ENCODE peak calls at places on chromosome 5, in eight cellular contexts. H is dorsolateral prefrontal cortex, N is choroid plexus epithelial cell, A is WERI-Rb-1, Q is IMR-90, V is heart right ventricle, P is neural progenitor cell, F is upper lobe of right lung. D is an unnamed sample.

GRCh38 chr5:112707187-112708179 is 30.2 kb upstream of the APC start:
- DNase-seq in H (peak), N (peak), A (peak), Q (peak), V (peak), P (peak), F (peak), D (peak)

GRCh38 chr5:176152191-176152932 is 85.9 kb upstream of the SIMC1 start:
- DNase-seq in H (no peak), N (no peak), A (peak), Q (peak), V (no peak), P (peak), F (no peak), D (peak)

GRCh38 chr5:57692582-57693487 is 210.2 kb upstream of the ACTBL2 start:
- DNase-seq in H (peak), N (peak), A (peak), Q (peak), V (peak), P (peak), F (peak), D (peak)

GRCh38 chr5:151037561-151038291 is 17.3 kb downstream of the GPX3 start:
- DNase-seq in H (no peak), N (peak), A (no peak), Q (peak), V (peak), P (no peak), F (no peak), D (peak)

GRCh38 chr5:69454460-69455249 is 37.9 kb upstream of the OCLN start:
- DNase-seq in H (no peak), N (no peak), A (no peak), Q (no peak), V (no peak), P (peak), F (no peak), D (no peak)

GRCh38 chr5:151267481-151268275 is 14.7 kb downstream of the GM2A start:
- DNase-seq in H (no peak), N (no peak), A (no peak), Q (no peak), V (no peak), P (no peak), F (no peak), D (no peak)

GRCh38 chr5:168987540-168988300 is 313.2 kb downstream of the SLIT3 start:
- DNase-seq in H (peak), N (peak), A (peak), Q (peak), V (peak), P (peak), F (peak), D (peak)

GRCh38 chr5:93359296-93359957 is 221.6 kb downstream of the NR2F1-AS1 start:
- DNase-seq in H (no peak), N (peak), A (no peak), Q (peak), V (peak), P (no peak), F (no peak), D (peak)

GRCh38 chr5:958701-959571 is 49.7 kb upstream of the NKD2 start:
- DNase-seq in H (no peak), N (no peak), A (no peak), Q (peak), V (peak), P (no peak), F (peak), D (peak)

DNA sequence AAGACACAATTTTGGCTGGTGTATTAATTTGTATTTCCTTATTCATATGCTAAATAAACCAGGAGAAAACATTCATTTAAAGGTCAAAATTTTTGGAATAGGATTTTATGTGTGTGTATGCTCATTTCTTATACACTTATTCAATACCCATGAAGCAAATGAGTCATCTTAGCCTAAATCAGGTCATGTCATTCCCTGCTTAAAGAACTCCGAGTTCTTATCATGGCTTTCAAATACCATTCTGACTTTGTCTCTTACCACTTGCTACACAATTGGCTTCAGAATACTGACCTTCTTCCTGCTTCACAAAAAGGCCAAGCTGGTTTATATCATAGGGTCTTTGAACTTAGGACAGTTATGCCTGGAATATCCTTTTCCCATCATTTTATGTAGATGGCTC is 652.2 kb upstream of the WWC1 start:
- DNase-seq in H (no peak), N (peak), A (no peak), Q (peak), V (no peak), P (no peak), F (no peak), D (peak)
- H3K4me3 ChIP-seq in H (no peak), N (no peak), A (no peak), Q (no peak), V (no peak), P (no peak), F (no peak), D (no peak)

GRCh38 chr5:74275204-74275992 is 365.1 kb downstream of the ENC1 start:
- DNase-seq in H (no peak), N (no peak), A (no peak), Q (no peak), V (no peak), P (no peak), F (no peak), D (peak)
- TF ChIP-seq CTCF in H (no peak), N (no peak), A (no peak), Q (no peak), V (no peak), P (no peak), F (no peak), D (no peak)

GRCh38 chr5:128538249-128539037 is 398 bp upstream of the FBN2 start:
- DNase-seq in H (no peak), N (peak), A (peak), Q (peak), V (peak), P (peak), F (peak), D (peak)
- H3K4me3 ChIP-seq in H (peak), N (peak), A (peak), Q (peak), V (peak), P (peak), F (peak), D (peak)

DNA sequence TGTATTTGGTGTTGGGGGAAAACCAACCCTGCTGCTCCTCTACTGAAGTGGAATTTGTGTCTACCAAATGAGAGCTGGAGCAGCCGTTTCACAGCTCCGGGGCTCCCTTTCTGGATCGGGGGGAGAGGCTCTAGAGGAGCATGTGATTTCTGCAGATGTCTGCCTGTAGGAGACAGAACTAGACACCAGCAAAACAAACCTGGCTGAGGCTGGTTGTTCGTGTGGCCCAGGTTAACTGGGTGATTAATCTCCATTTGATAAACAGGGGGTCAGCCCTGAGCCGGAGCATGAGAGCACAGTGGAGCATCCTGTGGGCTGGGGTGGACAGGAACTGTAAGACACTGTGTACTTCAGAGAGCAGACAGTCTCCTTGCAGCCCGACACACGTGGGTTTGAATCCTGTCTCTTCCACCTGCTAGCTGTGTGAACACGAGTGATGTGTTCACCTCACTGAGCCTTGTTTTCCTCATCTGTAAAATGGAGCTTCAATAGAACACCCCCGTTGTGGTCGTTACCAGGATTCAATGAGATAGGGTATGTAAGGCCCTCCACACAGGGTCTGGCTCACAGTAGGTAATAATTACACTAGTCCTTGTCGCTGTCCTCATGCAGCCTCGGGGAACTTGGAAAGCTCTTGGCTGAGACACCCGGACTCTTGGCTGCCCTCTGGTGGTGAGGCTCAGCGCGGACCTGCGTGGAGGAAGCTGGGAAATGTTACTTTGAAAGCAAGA is 12.9 kb downstream of the CXCL14 start:
- DNase-seq in H (peak), N (peak), A (peak), Q (peak), V (peak), P (peak), F (peak), D (peak)
- TF ChIP-seq CTCF in H (peak), N (peak), A (peak), Q (peak), V (peak), P (peak), F (peak), D (peak)

GRCh38 chr5:132295505-132296411 is 1.6 kb downstream of the SLC22A4 start:
- DNase-seq in H (no peak), N (no peak), A (no peak), Q (no peak), V (no peak), P (no peak), F (no peak), D (no peak)
- H3K4me3 ChIP-seq in H (no peak), N (peak), A (no peak), Q (peak), V (no peak), P (no peak), F (peak), D (peak)

GRCh38 chr5:10423009-10423408 is 18.7 kb upstream of the ROPN1L start:
- DNase-seq in H (no peak), N (no peak), A (no peak), Q (no peak), V (no peak), P (no peak), F (no peak), D (no peak)
- TF ChIP-seq CTCF in H (no peak), N (no peak), A (no peak), Q (no peak), V (no peak), P (no peak), F (no peak), D (no peak)

DNA sequence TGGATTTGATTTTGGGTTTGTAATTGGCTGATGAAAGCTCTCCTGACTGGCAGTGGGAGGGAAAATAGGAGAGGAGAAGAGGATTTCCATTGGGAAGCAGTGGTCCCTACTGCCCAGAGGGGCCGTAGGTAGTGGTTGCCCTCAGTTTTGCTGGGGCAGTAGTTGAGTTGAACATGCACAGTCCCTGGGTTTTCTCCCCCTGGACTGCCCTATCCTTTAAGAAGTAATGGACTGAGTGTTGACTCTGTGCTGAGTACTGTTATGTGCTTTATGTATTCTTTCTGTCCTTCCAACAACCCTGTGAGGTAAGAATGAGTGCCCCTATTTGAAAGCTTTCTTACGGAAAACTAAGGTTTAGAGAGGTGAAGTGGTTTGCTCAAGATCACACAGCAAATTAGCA is 111.2 kb upstream of the RPS23 start:
- DNase-seq in H (no peak), N (no peak), A (no peak), Q (no peak), V (no peak), P (no peak), F (no peak), D (no peak)
- H3K4me3 ChIP-seq in H (no peak), N (no peak), A (no peak), Q (no peak), V (no peak), P (no peak), F (no peak), D (no peak)

GRCh38 chr5:66727630-66728029 is 131.4 kb downstream of the MAST4 start:
- DNase-seq in H (no peak), N (no peak), A (no peak), Q (no peak), V (no peak), P (no peak), F (no peak), D (no peak)

GRCh38 chr5:66720776-66721175 is 124.6 kb downstream of the MAST4 start:
- DNase-seq in H (no peak), N (no peak), A (no peak), Q (no peak), V (no peak), P (no peak), F (no peak), D (no peak)

GRCh38 chr5:66724336-66724735 is 128.1 kb downstream of the MAST4 start:
- DNase-seq in H (no peak), N (no peak), A (no peak), Q (no peak), V (no peak), P (no peak), F (no peak), D (no peak)

GRCh38 chr5:66722653-66723052 is 126.5 kb downstream of the MAST4 start:
- DNase-seq in H (no peak), N (no peak), A (no peak), Q (no peak), V (no peak), P (no peak), F (no peak), D (no peak)

GRCh38 chr5:66724740-66725139 is 128.5 kb downstream of the MAST4 start:
- DNase-seq in H (no peak), N (peak), A (no peak), Q (no peak), V (no peak), P (no peak), F (no peak), D (peak)
- TF ChIP-seq CTCF in H (no peak), N (peak), A (no peak), Q (peak), V (no peak), P (peak), F (peak), D (peak)

DNA sequence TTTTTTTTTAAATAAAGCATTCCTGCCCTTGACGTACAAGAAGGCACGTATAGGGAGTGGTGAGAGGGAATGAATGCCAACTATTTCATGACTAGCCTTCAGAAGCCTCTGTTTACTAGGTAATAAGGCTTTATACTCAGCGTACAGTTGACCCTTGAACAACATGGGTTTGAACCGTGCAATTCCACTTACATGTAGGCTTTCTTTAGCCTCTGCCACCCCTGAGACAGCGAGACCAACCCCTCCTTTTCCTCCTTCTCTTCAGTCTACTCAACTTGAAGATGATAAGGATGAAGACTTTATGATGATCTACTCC is 22.5 kb downstream of the CDC42SE2 start:
- DNase-seq in H (no peak), N (no peak), A (no peak), Q (no peak), V (no peak), P (no peak), F (no peak), D (no peak)
- H3K4me3 ChIP-seq in H (no peak), N (no peak), A (no peak), Q (no peak), V (no peak), P (no peak), F (no peak), D (no peak)

GRCh38 chr5:143196601-143197259 is 206.8 kb downstream of the NR3C1 start:
- DNase-seq in H (no peak), N (peak), A (no peak), Q (no peak), V (no peak), P (no peak), F (no peak), D (no peak)
- TF ChIP-seq CTCF in H (no peak), N (peak), A (no peak), Q (peak), V (no peak), P (no peak), F (no peak), D (no peak)

D was measured in astrocyte of the spinal cord.